ENCODE peak calls at places on chromosomes 3 and 15, in seven cellular contexts. R is colonic mucosa, X is fibroblast of lung, G is keratinocyte, Q is HCT116, M is mammary epithelial cell, A is MM.1S. J is an unnamed sample.

GRCh38 chr3:178367817-178368617 is 168.2 kb upstream of the KCNMB2 start:
- DNase-seq in M (no peak), X (peak), Q (no peak), R (no peak), A (no peak), G (no peak), J (no peak)

GRCh38 chr3:42055291-42055690 is 35.9 kb upstream of the TRAK1 start:
- DNase-seq in Q (no peak), R (no peak), X (peak), A (no peak), G (peak), M (peak), J (no peak)

GRCh38 chr15:69489101-69489571 is 36.5 kb downstream of the RPLP1 start:
- DNase-seq in R (no peak), M (no peak), G (no peak), Q (no peak), A (no peak), X (peak), J (no peak)

GRCh38 chr15:64246364-64247189 is 83.8 kb upstream of the PPIB start:
- DNase-seq in X (peak), Q (peak), M (peak), G (peak), R (no peak), A (peak), J (no peak)

GRCh38 chr15:42688301-42688700 is 48.6 kb downstream of the CDAN1 start:
- DNase-seq in A (no peak), Q (no peak), X (no peak), G (no peak), R (no peak), M (peak), J (no peak)

GRCh38 chr3:50155891-50156290 is 767 bp downstream of the SEMA3F start:
- DNase-seq in G (no peak), A (no peak), R (no peak), M (peak), Q (no peak), X (peak), J (no peak)

GRCh38 chr15:43463542-43463941 is 29.4 kb downstream of the TP53BP1 start:
- DNase-seq in X (peak), Q (no peak), R (no peak), G (no peak), A (no peak), M (no peak), J (no peak)

GRCh38 chr15:85314653-85315052 is 65.8 kb upstream of the AKAP13 start:
- DNase-seq in X (peak), R (no peak), M (no peak), G (no peak), A (no peak), Q (no peak), J (no peak)

DNA sequence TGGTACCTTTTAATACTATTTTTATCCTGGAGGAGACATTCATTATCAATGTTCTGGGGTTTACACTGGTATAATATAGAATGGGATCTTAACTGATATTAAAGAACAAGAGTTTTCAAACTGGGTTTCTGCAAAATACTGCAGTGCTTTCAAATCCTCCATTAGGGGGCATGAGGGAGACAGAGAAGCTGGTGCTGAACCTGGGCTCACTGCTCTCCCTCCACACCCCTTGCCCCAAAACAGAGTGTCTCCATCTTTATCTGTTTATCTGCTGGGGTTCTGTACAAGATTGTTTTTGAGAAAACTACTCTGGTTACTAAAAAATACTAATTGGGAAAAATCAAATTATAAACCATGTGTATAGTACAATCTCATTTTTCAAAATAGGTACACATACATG is 41.7 kb downstream of the CADPS start:
- DNase-seq in M (no peak), R (no peak), G (no peak), X (peak), A (peak), Q (no peak), J (no peak)
- TF ChIP-seq CTCF in M (peak), R (no peak), G (peak), X (peak), A (peak), Q (peak), J (peak)

GRCh38 chr3:98912448-98912847 is 11.0 kb upstream of the DCBLD2 start:
- DNase-seq in G (no peak), Q (no peak), A (no peak), R (no peak), X (no peak), M (no peak), J (no peak)
- H3K9ac ChIP-seq in G (no peak), Q (no peak), A (no peak), R (no peak), X (no peak), M (no peak), J (no peak)

GRCh38 chr15:78956937-78957336 is 12.1 kb upstream of the CTSH start:
- DNase-seq in M (no peak), A (no peak), G (no peak), R (no peak), Q (no peak), X (no peak), J (no peak)
- H3K27ac ChIP-seq in M (no peak), A (no peak), G (no peak), R (no peak), Q (no peak), X (no peak), J (no peak)

DNA sequence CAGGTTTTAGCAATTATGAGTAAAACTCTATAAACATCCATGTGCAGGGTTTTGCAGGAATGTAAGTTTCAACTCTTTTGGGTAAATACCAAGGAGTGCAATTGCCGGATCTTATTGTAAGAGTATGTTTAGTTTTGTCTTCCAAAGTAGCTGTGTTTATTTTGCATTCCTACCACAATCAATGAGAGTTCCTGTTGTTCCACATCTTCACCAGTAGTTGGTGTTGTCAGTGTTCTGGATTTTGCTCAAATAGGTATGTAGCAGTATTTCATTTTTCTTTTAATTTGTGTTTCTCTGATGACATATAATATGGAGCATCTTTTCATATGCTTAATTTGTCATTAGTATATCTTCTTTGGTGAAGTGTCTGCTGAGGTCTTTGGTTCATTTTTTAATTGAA is 185.1 kb upstream of the GALNT15 start:
- DNase-seq in A (no peak), G (no peak), Q (no peak), X (no peak), M (no peak), R (no peak), J (no peak)
- TF ChIP-seq CTCF in A (peak), G (no peak), Q (peak), X (peak), M (peak), R (no peak), J (no peak)

GRCh38 chr15:59691194-59691805 is 2.2 kb upstream of the BNIP2 start:
- DNase-seq in G (no peak), R (peak), Q (peak), M (peak), A (peak), X (peak), J (no peak)
- H3K9ac ChIP-seq in G (no peak), R (no peak), Q (no peak), M (no peak), A (no peak), X (no peak), J (no peak)

DNA sequence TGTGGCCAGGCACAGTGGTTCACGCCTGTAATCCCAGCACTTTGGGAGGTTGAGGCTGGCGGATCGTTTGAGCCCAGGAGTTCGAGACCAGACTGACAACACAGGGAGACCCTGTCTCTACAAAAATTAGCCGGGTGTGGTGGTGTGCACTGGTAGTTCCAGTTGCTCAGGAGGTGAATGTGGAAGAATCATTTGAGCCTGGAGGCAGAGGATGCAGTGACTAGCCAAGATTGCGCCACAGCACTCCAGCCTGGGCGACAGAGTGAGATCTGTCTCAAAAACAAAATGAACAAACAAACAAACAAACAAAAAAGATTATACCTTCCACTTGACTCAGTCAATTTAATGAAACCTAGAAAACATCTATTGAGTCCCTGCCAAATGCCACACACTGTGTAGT is 30.6 kb upstream of the PHLDB2 start:
- DNase-seq in A (no peak), X (no peak), M (no peak), Q (no peak), G (no peak), R (no peak), J (no peak)
- H3K27ac ChIP-seq in A (no peak), X (no peak), M (no peak), Q (no peak), G (no peak), R (no peak), J (no peak)

DNA sequence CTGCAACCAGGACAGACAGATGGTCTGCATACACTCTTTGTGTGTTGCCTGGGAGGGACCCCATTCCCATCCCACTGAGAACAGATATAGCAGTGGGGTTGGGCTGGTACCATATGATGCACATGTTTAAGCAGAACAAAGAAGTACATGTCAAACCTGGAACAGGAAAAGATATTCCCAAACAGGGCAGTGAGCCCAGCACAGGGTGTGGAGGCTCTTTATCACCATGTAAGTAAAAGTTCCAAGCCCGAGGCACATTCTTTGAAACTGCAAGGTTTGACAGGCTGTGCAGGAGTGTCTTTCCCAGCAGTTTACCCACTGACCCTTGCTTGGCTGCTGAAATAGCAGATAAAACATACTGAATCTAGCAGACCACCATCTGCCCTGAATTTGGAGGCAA is 5.3 kb upstream of the ZNF445 start:
- DNase-seq in R (no peak), A (no peak), M (peak), G (no peak), X (no peak), Q (no peak), J (no peak)
- TF ChIP-seq CTCF in R (no peak), A (no peak), M (no peak), G (no peak), X (no peak), Q (no peak), J (no peak)

J was measured in kidney.